ENCODE peak calls at places on chromosome 15, in ten cellular contexts. One of them, this sample, is unnamed.

GRCh38 chr15:66291816-66292215 is 1.6 kb upstream of the DIS3L start:
- DNase-seq in IMR-90: peak
- DNase-seq in colonic mucosa: no peak
- DNase-seq in HFF-Myc: no peak
- DNase-seq in GM12864: no peak
- DNase-seq in A549: no peak
- DNase-seq in cardiac muscle cell: no peak
- DNase-seq in GM12878: no peak
- DNase-seq in WERI-Rb-1: no peak
- DNase-seq in lung: no peak
- DNase-seq in this sample: no peak

GRCh38 chr15:70558406-70559222 is 204.7 kb downstream of the UACA start:
- DNase-seq in colonic mucosa: no peak
- DNase-seq in A549: no peak
- DNase-seq in IMR-90: no peak
- DNase-seq in lung: no peak
- DNase-seq in GM12864: no peak
- DNase-seq in cardiac muscle cell: no peak
- DNase-seq in WERI-Rb-1: no peak
- DNase-seq in HFF-Myc: no peak
- DNase-seq in GM12878: no peak
- DNase-seq in this sample: no peak

GRCh38 chr15:57726411-57726810 is 19.9 kb downstream of the POLR2M start:
- DNase-seq in A549: no peak
- DNase-seq in cardiac muscle cell: no peak
- DNase-seq in HFF-Myc: no peak
- DNase-seq in GM12864: no peak
- DNase-seq in GM12878: no peak
- DNase-seq in lung: no peak
- DNase-seq in colonic mucosa: no peak
- DNase-seq in IMR-90: peak
- DNase-seq in WERI-Rb-1: no peak
- DNase-seq in this sample: no peak

GRCh38 chr15:60118146-60118545 is 114.0 kb downstream of the FOXB1 start:
- DNase-seq in A549: no peak
- DNase-seq in lung: no peak
- DNase-seq in HFF-Myc: no peak
- DNase-seq in WERI-Rb-1: no peak
- DNase-seq in GM12864: no peak
- DNase-seq in colonic mucosa: no peak
- DNase-seq in IMR-90: no peak
- DNase-seq in cardiac muscle cell: no peak
- DNase-seq in GM12878: no peak
- DNase-seq in this sample: no peak

GRCh38 chr15:30990451-30991300 is 752 bp downstream of the MTMR10 start:
- DNase-seq in lung: no peak
- DNase-seq in cardiac muscle cell: no peak
- DNase-seq in A549: no peak
- DNase-seq in HFF-Myc: no peak
- DNase-seq in IMR-90: peak
- DNase-seq in GM12864: no peak
- DNase-seq in colonic mucosa: no peak
- DNase-seq in GM12878: no peak
- DNase-seq in WERI-Rb-1: no peak
- DNase-seq in this sample: peak

GRCh38 chr15:100690032-100690785 is 87.8 kb downstream of the ASB7 start:
- DNase-seq in GM12878: no peak
- DNase-seq in HFF-Myc: no peak
- DNase-seq in GM12864: no peak
- DNase-seq in lung: no peak
- DNase-seq in A549: no peak
- DNase-seq in cardiac muscle cell: no peak
- DNase-seq in WERI-Rb-1: no peak
- DNase-seq in IMR-90: no peak
- DNase-seq in colonic mucosa: peak
- DNase-seq in this sample: no peak

GRCh38 chr15:71512281-71513016 is 297.9 kb upstream of the NR2E3 start:
- DNase-seq in HFF-Myc: no peak
- DNase-seq in colonic mucosa: no peak
- DNase-seq in lung: no peak
- DNase-seq in WERI-Rb-1: no peak
- DNase-seq in GM12878: no peak
- DNase-seq in GM12864: no peak
- DNase-seq in A549: no peak
- DNase-seq in IMR-90: no peak
- DNase-seq in cardiac muscle cell: no peak
- DNase-seq in this sample: peak

GRCh38 chr15:50933353-50933752 is 24.9 kb downstream of the AP4E1 start:
- DNase-seq in HFF-Myc: no peak
- DNase-seq in A549: no peak
- DNase-seq in cardiac muscle cell: no peak
- DNase-seq in IMR-90: no peak
- DNase-seq in colonic mucosa: no peak
- DNase-seq in WERI-Rb-1: no peak
- DNase-seq in lung: no peak
- DNase-seq in GM12878: no peak
- DNase-seq in GM12864: no peak
- DNase-seq in this sample: no peak

GRCh38 chr15:31442203-31443090 is 115.8 kb downstream of the KLF13 start:
- DNase-seq in HFF-Myc: peak
- DNase-seq in A549: peak
- DNase-seq in lung: no peak
- DNase-seq in GM12864: no peak
- DNase-seq in colonic mucosa: peak
- DNase-seq in WERI-Rb-1: peak
- DNase-seq in GM12878: no peak
- DNase-seq in cardiac muscle cell: no peak
- DNase-seq in IMR-90: peak
- DNase-seq in this sample: peak

GRCh38 chr15:49155834-49156627 is 632 bp upstream of the COPS2 start:
- DNase-seq in WERI-Rb-1: peak
- DNase-seq in IMR-90: peak
- DNase-seq in GM12864: no peak
- DNase-seq in GM12878: no peak
- DNase-seq in HFF-Myc: no peak
- DNase-seq in A549: no peak
- DNase-seq in cardiac muscle cell: peak
- DNase-seq in lung: no peak
- DNase-seq in colonic mucosa: no peak
- DNase-seq in this sample: peak

GRCh38 chr15:56019819-56020218 is 26.4 kb upstream of the NEDD4 start:
- DNase-seq in GM12878: no peak
- DNase-seq in HFF-Myc: no peak
- DNase-seq in WERI-Rb-1: no peak
- DNase-seq in GM12864: no peak
- DNase-seq in A549: no peak
- DNase-seq in colonic mucosa: no peak
- DNase-seq in lung: no peak
- DNase-seq in cardiac muscle cell: no peak
- DNase-seq in IMR-90: no peak
- DNase-seq in this sample: no peak

GRCh38 chr15:57340673-57341259 is 35.5 kb upstream of the CGNL1 start:
- DNase-seq in IMR-90: peak
- DNase-seq in GM12878: peak
- DNase-seq in lung: peak
- DNase-seq in HFF-Myc: no peak
- DNase-seq in A549: peak
- DNase-seq in GM12864: peak
- DNase-seq in WERI-Rb-1: peak
- DNase-seq in colonic mucosa: peak
- DNase-seq in cardiac muscle cell: peak
- DNase-seq in this sample: peak

GRCh38 chr15:98286831-98287230 is 326.3 kb downstream of the ARRDC4 start:
- DNase-seq in GM12878: no peak
- DNase-seq in lung: no peak
- DNase-seq in colonic mucosa: no peak
- DNase-seq in WERI-Rb-1: no peak
- DNase-seq in HFF-Myc: no peak
- DNase-seq in GM12864: no peak
- DNase-seq in A549: no peak
- DNase-seq in cardiac muscle cell: no peak
- DNase-seq in IMR-90: no peak
- DNase-seq in this sample: no peak

DNA sequence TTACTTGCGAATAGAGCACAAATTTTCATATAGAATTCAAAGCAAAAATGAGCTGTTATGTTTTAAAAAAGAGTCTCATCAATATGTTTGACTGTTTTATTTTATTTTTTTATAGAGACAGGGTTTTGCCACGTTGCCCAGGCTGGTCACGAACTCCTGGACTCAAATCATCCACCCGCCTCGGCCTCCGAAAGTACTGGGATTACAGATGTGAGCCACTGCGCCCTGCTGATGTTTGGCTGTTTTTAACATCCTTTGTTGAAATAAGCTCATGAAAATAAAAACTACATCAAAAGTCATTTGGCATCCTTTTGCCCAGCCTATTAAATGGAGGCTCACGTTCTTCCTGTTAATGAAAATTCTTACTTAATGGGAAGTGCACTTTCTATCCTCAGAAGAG is 154.7 kb downstream of the ATP10A start:
- DNase-seq in WERI-Rb-1: no peak
- DNase-seq in IMR-90: no peak
- DNase-seq in cardiac muscle cell: no peak
- DNase-seq in GM12864: no peak
- DNase-seq in GM12878: no peak
- DNase-seq in lung: no peak
- DNase-seq in HFF-Myc: no peak
- DNase-seq in colonic mucosa: no peak
- DNase-seq in A549: no peak
- DNase-seq in this sample: no peak
- H3K4me3 ChIP-seq in WERI-Rb-1: no peak
- H3K4me3 ChIP-seq in IMR-90: no peak
- H3K4me3 ChIP-seq in cardiac muscle cell: no peak
- H3K4me3 ChIP-seq in GM12864: no peak
- H3K4me3 ChIP-seq in GM12878: no peak
- H3K4me3 ChIP-seq in lung: no peak
- H3K4me3 ChIP-seq in HFF-Myc: no peak
- H3K4me3 ChIP-seq in colonic mucosa: no peak
- H3K4me3 ChIP-seq in A549: no peak
- H3K4me3 ChIP-seq in this sample: no peak

GRCh38 chr15:28147827-28148226 is 48.7 kb upstream of the OCA2 start:
- DNase-seq in lung: no peak
- DNase-seq in cardiac muscle cell: no peak
- DNase-seq in A549: no peak
- DNase-seq in WERI-Rb-1: no peak
- DNase-seq in HFF-Myc: no peak
- DNase-seq in colonic mucosa: no peak
- DNase-seq in GM12878: no peak
- DNase-seq in IMR-90: no peak
- DNase-seq in GM12864: no peak
- DNase-seq in this sample: no peak

GRCh38 chr15:28154283-28154682 is 55.2 kb upstream of the OCA2 start:
- DNase-seq in IMR-90: no peak
- DNase-seq in A549: no peak
- DNase-seq in HFF-Myc: no peak
- DNase-seq in colonic mucosa: no peak
- DNase-seq in WERI-Rb-1: no peak
- DNase-seq in lung: no peak
- DNase-seq in cardiac muscle cell: no peak
- DNase-seq in GM12864: no peak
- DNase-seq in GM12878: no peak
- DNase-seq in this sample: no peak

GRCh38 chr15:28153492-28154119 is 54.5 kb upstream of the OCA2 start:
- DNase-seq in cardiac muscle cell: no peak
- DNase-seq in WERI-Rb-1: no peak
- DNase-seq in HFF-Myc: no peak
- DNase-seq in GM12878: no peak
- DNase-seq in GM12864: no peak
- DNase-seq in lung: no peak
- DNase-seq in A549: no peak
- DNase-seq in colonic mucosa: no peak
- DNase-seq in IMR-90: no peak
- DNase-seq in this sample: no peak
- TF ChIP-seq CTCF in cardiac muscle cell: no peak
- TF ChIP-seq CTCF in WERI-Rb-1: no peak
- TF ChIP-seq CTCF in HFF-Myc: no peak
- TF ChIP-seq CTCF in GM12878: no peak
- TF ChIP-seq CTCF in GM12864: no peak
- TF ChIP-seq CTCF in lung: no peak
- TF ChIP-seq CTCF in A549: no peak
- TF ChIP-seq CTCF in colonic mucosa: no peak
- TF ChIP-seq CTCF in IMR-90: no peak
- TF ChIP-seq CTCF in this sample: no peak

DNA sequence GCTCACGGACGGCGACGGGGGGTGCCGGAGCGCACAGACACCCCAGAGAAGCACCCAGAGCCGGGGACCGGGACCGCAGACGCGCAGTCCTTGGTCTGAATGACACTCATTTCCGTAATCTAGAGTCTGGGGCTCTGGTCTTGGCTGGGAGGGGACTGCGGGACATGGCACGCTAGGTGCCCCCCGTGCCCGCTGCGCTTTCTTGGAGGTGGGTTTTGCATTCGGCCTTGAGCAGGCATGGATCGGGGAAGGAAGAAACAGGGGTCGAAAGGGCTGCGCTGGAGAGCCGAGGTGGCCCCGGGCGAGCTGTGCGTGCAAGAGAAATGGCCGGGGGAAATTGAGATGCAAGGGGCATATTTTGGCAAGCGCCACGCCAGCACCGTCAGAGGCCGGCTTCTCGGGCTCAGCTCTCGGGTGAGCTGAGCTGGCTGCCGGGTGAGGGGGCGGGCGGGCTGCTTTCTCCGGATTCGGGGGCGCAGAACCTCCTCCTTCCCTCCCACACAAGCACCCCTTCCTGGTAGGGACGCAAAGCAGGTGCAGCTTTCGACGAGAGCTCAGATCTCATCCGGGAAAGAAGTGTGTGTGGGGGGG is 867 bp upstream of the NTRK3 start:
- DNase-seq in GM12878: no peak
- DNase-seq in lung: no peak
- DNase-seq in cardiac muscle cell: peak
- DNase-seq in WERI-Rb-1: no peak
- DNase-seq in colonic mucosa: no peak
- DNase-seq in HFF-Myc: no peak
- DNase-seq in IMR-90: no peak
- DNase-seq in GM12864: no peak
- DNase-seq in A549: no peak
- DNase-seq in this sample: no peak
- H3K4me3 ChIP-seq in GM12878: no peak
- H3K4me3 ChIP-seq in lung: no peak
- H3K4me3 ChIP-seq in cardiac muscle cell: peak
- H3K4me3 ChIP-seq in WERI-Rb-1: no peak
- H3K4me3 ChIP-seq in colonic mucosa: no peak
- H3K4me3 ChIP-seq in HFF-Myc: no peak
- H3K4me3 ChIP-seq in IMR-90: no peak
- H3K4me3 ChIP-seq in GM12864: no peak
- H3K4me3 ChIP-seq in A549: peak
- H3K4me3 ChIP-seq in this sample: peak

DNA sequence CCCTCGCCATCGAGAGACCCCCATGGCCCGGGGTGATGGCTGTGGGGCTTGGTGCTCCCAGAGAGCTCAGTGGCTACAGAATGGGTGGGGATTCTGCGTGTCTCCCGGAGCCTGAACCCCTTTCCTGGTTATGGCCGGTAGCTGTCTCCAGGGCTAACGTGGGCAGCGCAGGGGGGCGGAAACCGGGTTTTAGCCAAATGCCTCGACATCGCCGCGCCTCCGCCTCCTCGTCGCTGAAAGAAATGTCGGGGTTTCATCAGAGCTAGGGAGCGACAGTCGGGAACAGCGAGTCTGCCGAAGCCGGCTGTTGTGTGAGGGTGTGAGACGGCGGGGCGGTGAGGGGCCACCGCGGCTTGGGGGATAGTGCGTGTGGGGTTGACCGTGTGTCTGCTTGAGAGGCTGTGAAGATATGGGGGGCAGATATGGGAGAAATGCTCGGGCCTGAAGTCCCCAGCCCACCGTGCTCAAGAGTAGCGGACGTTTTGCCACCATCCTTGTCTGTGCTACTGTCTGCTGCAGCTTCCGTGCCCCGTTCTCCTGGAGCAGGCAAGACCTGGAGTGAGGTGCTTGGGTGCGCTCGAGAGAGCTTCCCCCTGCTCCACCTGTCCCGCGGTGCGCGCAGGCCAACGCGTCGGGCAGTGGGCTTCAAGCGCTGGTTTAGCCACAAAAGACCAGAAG is 836 bp upstream of the ISLR2 start:
- DNase-seq in lung: no peak
- DNase-seq in IMR-90: no peak
- DNase-seq in GM12878: no peak
- DNase-seq in WERI-Rb-1: no peak
- DNase-seq in cardiac muscle cell: no peak
- DNase-seq in HFF-Myc: no peak
- DNase-seq in GM12864: no peak
- DNase-seq in colonic mucosa: no peak
- DNase-seq in A549: no peak
- DNase-seq in this sample: no peak
- TF ChIP-seq CTCF in lung: no peak
- TF ChIP-seq CTCF in IMR-90: no peak
- TF ChIP-seq CTCF in GM12878: no peak
- TF ChIP-seq CTCF in WERI-Rb-1: no peak
- TF ChIP-seq CTCF in cardiac muscle cell: no peak
- TF ChIP-seq CTCF in HFF-Myc: no peak
- TF ChIP-seq CTCF in GM12864: no peak
- TF ChIP-seq CTCF in colonic mucosa: no peak
- TF ChIP-seq CTCF in A549: no peak
- TF ChIP-seq CTCF in this sample: no peak

This sample was measured in astrocyte of the spinal cord.